ENCODE peak calls at places on chromosomes 13 and 19, in five cellular contexts. O, H, A, Q and U are unnamed samples.
A peak's percentile ranks its signal among the peaks of the same experiment; 100 is the strongest.

GRCh38 chr13:44842158-44842557 is 147.1 kb downstream of the NUFIP1 start:
- DNase-seq in O (no peak), H (no peak), Q (peak; percentile 43), A (peak; percentile 62), U (no peak)

GRCh38 chr13:33639640-33640080 is 178.3 kb upstream of the RFC3 start:
- DNase-seq in A (peak; percentile 35), Q (no peak), H (no peak), O (no peak), U (no peak)

GRCh38 chr19:29371766-29372415 is 153.9 kb upstream of the VSTM2B start:
- DNase-seq in A (no peak), H (no peak), O (no peak), Q (no peak), U (no peak)

GRCh38 chr19:5090780-5091575 is 122.1 kb downstream of the KDM4B start:
- DNase-seq in Q (peak; percentile 60), O (no peak), A (no peak), H (peak; percentile 67), U (no peak)

GRCh38 chr13:71797487-71797886 is 69.5 kb downstream of the DACH1 start:
- DNase-seq in O (no peak), H (no peak), A (no peak), Q (no peak), U (no peak)

GRCh38 chr13:99380921-99381645 is 73.9 kb upstream of the GPR183 start:
- DNase-seq in A (no peak), H (no peak), Q (no peak), O (no peak), U (no peak)

GRCh38 chr13:95462801-95463200 is 89.7 kb upstream of the CLDN10 start:
- DNase-seq in O (no peak), H (no peak), A (no peak), Q (no peak), U (no peak)

GRCh38 chr19:40733149-40733548 is 16.2 kb downstream of the ITPKC start:
- DNase-seq in O (no peak), Q (no peak), H (no peak), A (no peak), U (no peak)

GRCh38 chr13:100300708-100301107 is 211.8 kb downstream of the PCCA start:
- DNase-seq in O (no peak), A (no peak), Q (no peak), H (no peak), U (no peak)

GRCh38 chr19:33683881-33684549 is 62.3 kb downstream of the CHST8 start:
- DNase-seq in Q (peak; percentile 43), A (peak; percentile 16), O (no peak), H (peak; percentile 29), U (peak; percentile 3)

GRCh38 chr19:1466461-1467227 is 12.4 kb downstream of the C19orf25 start:
- DNase-seq in H (no peak), A (no peak), Q (no peak), O (no peak), U (no peak)

GRCh38 chr19:3823345-3823704 is 37.1 kb upstream of the MATK start:
- DNase-seq in A (no peak), H (no peak), Q (no peak), O (no peak), U (no peak)

GRCh38 chr19:2759392-2759791 is 19.6 kb upstream of the SLC39A3 start:
- DNase-seq in O (no peak), Q (no peak), A (no peak), H (no peak), U (no peak)

GRCh38 chr19:33143897-33144405 is 12.0 kb downstream of the WDR88 start:
- DNase-seq in O (no peak), Q (peak; percentile 80), A (peak; percentile 49), H (peak; percentile 61), U (peak; percentile 56)

GRCh38 chr19:35404879-35405622 is 34.2 kb downstream of the GPR42 start:
- DNase-seq in A (peak; percentile 91), H (peak; percentile 43), O (no peak), Q (peak; percentile 49), U (no peak)

GRCh38 chr13:29496241-29496712 is 99.2 kb downstream of the SLC7A1 start:
- DNase-seq in H (peak; percentile 36), O (peak; percentile 36), Q (no peak), A (no peak), U (no peak)

GRCh38 chr19:5148794-5149190 is 179.9 kb downstream of the KDM4B start:
- DNase-seq in H (no peak), A (no peak), Q (no peak), O (no peak), U (no peak)

GRCh38 chr13:110536006-110536693 is 25.4 kb downstream of the RAB20 start:
- DNase-seq in O (peak; percentile 57), H (peak; percentile 40), A (no peak), Q (no peak), U (no peak)

GRCh38 chr19:6828698-6829633 is 56.5 kb downstream of the VAV1 start:
- DNase-seq in Q (no peak), A (no peak), H (no peak), O (no peak), U (no peak)

GRCh38 chr19:35348909-35349611 is 1.4 kb downstream of the FFAR1 start:
- DNase-seq in Q (no peak), A (no peak), H (no peak), O (no peak), U (no peak)

GRCh38 chr19:5436101-5436947 is 18.9 kb upstream of the ZNRF4 start:
- DNase-seq in Q (peak; percentile 79), A (peak; percentile 71), H (no peak), O (no peak), U (no peak)

GRCh38 chr13:22837980-22838615 is 342.7 kb upstream of the SGCG start:
- DNase-seq in A (no peak), H (no peak), O (no peak), Q (no peak), U (no peak)